ENCODE peak calls at places on chromosomes 13 and 19, in six cellular contexts. H is H1, D is IMR-90, J is mesenchymal stem cell, B is neuronal stem cell, L is H9. G is an unnamed sample.

GRCh38 chr13:35810286-35810685 is 320.9 kb downstream of the DCLK1 start:
- DNase-seq in H (no peak), D (no peak), J (no peak), B (no peak), L (no peak), G (no peak)

GRCh38 chr19:51689751-51690358 is 3.3 kb upstream of the SPACA6 start:
- DNase-seq in H (no peak), D (no peak), J (peak; percentile 64), B (peak; percentile 68), L (peak; percentile 84), G (peak; percentile 51)

GRCh38 chr19:16684216-16684615 is 23.3 kb downstream of the TMEM38A start:
- DNase-seq in H (no peak), D (no peak), J (no peak), B (no peak), L (no peak), G (no peak)

GRCh38 chr13:109154146-109154545 is 524.7 kb downstream of the MYO16 start:
- DNase-seq in H (no peak), D (no peak), J (peak; percentile 84), B (no peak), L (no peak), G (peak; percentile 60)

GRCh38 chr19:29583196-29584006 is 22.7 kb upstream of the POP4 start:
- DNase-seq in H (no peak), D (peak; percentile 48), J (no peak), B (no peak), L (no peak), G (no peak)

GRCh38 chr19:1424182-1424955 is 13.8 kb upstream of the RPS15 start:
- DNase-seq in H (no peak), D (no peak), J (no peak), B (no peak), L (no peak), G (no peak)

GRCh38 chr19:3980353-3981251 is 4.7 kb downstream of the EEF2 start:
- DNase-seq in H (no peak), D (no peak), J (no peak), B (no peak), L (peak; percentile 28), G (no peak)

GRCh38 chr19:3098515-3099346 is 4.6 kb downstream of the GNA11 start:
- DNase-seq in H (no peak), D (peak; percentile 23), J (peak; percentile 60), B (no peak), L (no peak), G (no peak)

GRCh38 chr19:3380829-3381228 is 14.4 kb downstream of the NFIC start:
- DNase-seq in H (no peak), D (no peak), J (no peak), B (no peak), L (no peak), G (no peak)

GRCh38 chr13:95226932-95227718 is 74.1 kb downstream of the ABCC4 start:
- DNase-seq in H (no peak), D (no peak), J (peak; percentile 31), B (no peak), L (no peak), G (no peak)

GRCh38 chr13:113803409-113804016 is 44.5 kb downstream of the TMEM255B start:
- DNase-seq in H (no peak), D (no peak), J (no peak), B (no peak), L (no peak), G (no peak)

GRCh38 chr13:71865858-71866172 is 1.2 kb downstream of the DACH1 start:
- DNase-seq in H (no peak), D (no peak), J (peak; percentile 43), B (no peak), L (peak; percentile 36), G (no peak)

DNA sequence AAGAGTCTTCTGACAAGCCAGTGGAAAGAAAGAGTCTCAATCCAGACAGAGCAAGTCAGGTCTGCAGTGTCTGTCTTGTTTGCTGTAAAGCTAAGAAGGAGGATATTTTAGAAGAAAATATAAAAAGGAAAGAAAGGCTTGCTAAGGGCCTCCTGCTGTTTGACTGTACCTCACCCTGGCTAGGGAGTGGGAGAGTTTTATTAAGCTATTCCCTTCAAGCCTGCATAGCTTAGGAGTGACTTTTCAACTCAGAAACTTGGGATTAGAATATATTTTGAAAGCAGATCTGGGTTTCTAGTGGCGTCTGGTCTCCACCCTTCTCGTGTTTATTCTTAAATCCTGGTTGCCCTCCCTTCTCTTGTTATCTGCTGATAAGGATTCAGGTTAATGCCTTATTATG is 460.0 kb downstream of the COG6 start:
- DNase-seq in H (no peak), D (no peak), J (no peak), B (no peak), L (no peak), G (no peak)
- H4K8ac ChIP-seq in H (no peak overlapping the region), D (no peak overlapping the region), J (no peak overlapping the region), B (no peak overlapping the region), L (no peak overlapping the region), G (no peak overlapping the region)

DNA sequence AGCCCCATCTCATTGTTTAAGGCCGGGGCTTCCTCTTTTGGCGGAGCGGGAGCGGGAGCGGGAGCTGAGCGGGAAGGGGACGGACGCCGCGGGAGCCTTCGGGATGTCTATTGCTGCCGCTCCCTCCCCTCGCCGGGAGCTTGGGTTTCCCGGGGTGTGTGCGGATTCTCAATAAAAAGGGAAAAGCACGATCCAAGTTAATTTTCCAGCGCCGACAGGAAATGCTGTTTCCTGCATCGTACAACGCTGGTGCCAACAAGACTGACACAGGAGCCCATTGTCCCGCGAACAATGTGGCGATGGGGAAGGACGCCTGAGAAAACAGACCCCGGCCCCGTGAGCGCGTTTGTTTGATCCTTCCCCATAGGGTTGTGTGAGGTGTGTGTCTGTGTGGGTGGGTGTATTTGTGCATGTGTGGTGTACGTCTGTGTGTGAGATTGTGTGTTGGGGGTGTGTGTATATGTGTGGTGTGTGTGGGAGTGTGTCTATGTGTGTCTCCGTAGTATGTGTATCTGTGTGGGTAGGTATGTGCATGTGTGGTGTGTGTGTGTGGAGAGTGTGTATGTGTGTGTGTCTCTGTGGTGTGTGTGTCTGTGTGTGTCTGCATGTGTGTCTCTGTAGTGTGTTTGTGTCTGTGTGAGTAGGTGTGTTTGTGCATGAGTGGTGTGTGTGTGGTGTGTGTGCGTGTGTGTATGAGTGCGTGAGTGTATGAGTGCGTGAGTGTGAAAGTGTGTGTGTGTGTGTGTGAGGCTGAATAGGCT is 36.4 kb upstream of the FLT1 start:
- DNase-seq in H (peak; percentile 27), D (peak; percentile 30), J (peak; percentile 50), B (peak; percentile 37), L (no peak), G (no peak)
- H2AFZ ChIP-seq in H (peak overlapping the region; percentile 25), D (peak overlapping the region; percentile 92), J (peak overlapping the region; percentile 62), B (peak overlapping the region; percentile 85), L (no peak overlapping the region), G (no peak overlapping the region)

GRCh38 chr19:45505996-45506245 is 1.4 kb upstream of the VASP start:
- DNase-seq in H (no peak), D (no peak), J (no peak), B (no peak), L (no peak), G (no peak)

GRCh38 chr19:45508681-45508930 is 1.3 kb downstream of the VASP start:
- DNase-seq in H (no peak), D (no peak), J (peak; percentile 46), B (no peak), L (no peak), G (no peak)

GRCh38 chr19:45506246-45506990 is 861 bp upstream of the VASP start:
- DNase-seq in H (no peak), D (peak; percentile 88), J (peak; percentile 93), B (peak; percentile 88), L (peak; percentile 97), G (peak; percentile 97)

GRCh38 chr19:45507864-45508680 is 793 bp downstream of the VASP start:
- DNase-seq in H (no peak), D (no peak), J (peak; percentile 28), B (no peak), L (peak; percentile 88), G (peak; percentile 86)

GRCh38 chr19:45506991-45507863 is at the start of gene VASP:
- DNase-seq in H (no peak), D (peak; percentile 77), J (peak; percentile 87), B (peak; percentile 59), L (peak; percentile 91), G (peak; percentile 91)
- H4K8ac ChIP-seq in H (no peak within 1 kb of the TSS), D (peak within 1 kb of the TSS; percentile 97), J (peak within 1 kb of the TSS; percentile 87), B (no peak within 1 kb of the TSS), L (no peak within 1 kb of the TSS), G (peak within 1 kb of the TSS; percentile 94)

GRCh38 chr19:11408591-11408990 is 10.5 kb downstream of the RGL3 start:
- DNase-seq in H (no peak), D (no peak), J (no peak), B (no peak), L (no peak), G (no peak)

GRCh38 chr19:11404588-11405258 is 14.4 kb downstream of the RGL3 start:
- DNase-seq in H (no peak), D (no peak), J (no peak), B (no peak), L (no peak), G (no peak)

GRCh38 chr19:11410682-11411081 is 8.4 kb downstream of the RGL3 start:
- DNase-seq in H (no peak), D (peak; percentile 37), J (no peak), B (no peak), L (no peak), G (peak; percentile 60)

GRCh38 chr19:11401808-11402543 is 17.1 kb downstream of the RGL3 start:
- DNase-seq in H (no peak), D (no peak), J (no peak), B (no peak), L (no peak), G (no peak)

GRCh38 chr19:11405846-11406643 is 13.1 kb downstream of the RGL3 start:
- DNase-seq in H (no peak), D (no peak), J (no peak), B (no peak), L (peak; percentile 79), G (no peak)
- H2AFZ ChIP-seq in H (no peak overlapping the region), D (peak overlapping the region; percentile 65), J (no peak overlapping the region), B (peak overlapping the region; percentile 66), L (no peak overlapping the region), G (no peak overlapping the region)

GRCh38 chr19:39970674-39971379 is at the start of gene PSMC4:
- DNase-seq in H (peak; percentile 97), D (peak; percentile 99), J (peak; percentile 99), B (peak; percentile 96), L (peak; percentile 99), G (peak; percentile 100)
- H4K8ac ChIP-seq in H (peak within 1 kb of the TSS; percentile 66), D (peak within 1 kb of the TSS; percentile 14), J (peak within 1 kb of the TSS; percentile 85), B (no peak within 1 kb of the TSS), L (no peak within 1 kb of the TSS), G (peak within 1 kb of the TSS; percentile 86)

GRCh38 chr19:40411125-40411842 is 1.9 kb downstream of the PRX start:
- DNase-seq in H (no peak), D (no peak), J (no peak), B (no peak), L (no peak), G (no peak)
- H2AFZ ChIP-seq in H (no peak overlapping the region), D (no peak overlapping the region), J (no peak overlapping the region), B (no peak overlapping the region), L (no peak overlapping the region), G (no peak overlapping the region)